ENCODE peak calls at places on chromosome 1, in four cellular contexts. R, W, U and N are unnamed samples.

GRCh38 chr1:33758698-33759097 is 105.2 kb upstream of the HMGB4 start:
- DNase-seq in W (no peak), U (no peak), R (no peak), N (no peak)

GRCh38 chr1:10724948-10725852 is 71.2 kb downstream of the CASZ1 start:
- DNase-seq in U (no peak), R (no peak), W (no peak), N (no peak)

GRCh38 chr1:29271724-29272123 is 35.4 kb downstream of the PTPRU start:
- DNase-seq in R (no peak), W (peak; percentile 84), U (no peak), N (no peak)

GRCh38 chr1:197738927-197739326 is 36.4 kb downstream of the DENND1B start:
- DNase-seq in U (no peak), W (no peak), R (no peak), N (no peak)

GRCh38 chr1:89198500-89199072 is at the start of gene GBP4:
- DNase-seq in U (no peak), R (no peak), W (no peak), N (no peak)

GRCh38 chr1:81812712-81813111 is 12.0 kb downstream of the ADGRL2 start:
- DNase-seq in W (no peak), U (no peak), R (no peak), N (no peak)

GRCh38 chr1:234933475-234933874 is 195.2 kb downstream of the TOMM20 start:
- DNase-seq in R (no peak), U (no peak), W (no peak), N (no peak)

GRCh38 chr1:212540031-212540430 is 68.5 kb upstream of the ATF3 start:
- DNase-seq in U (no peak), R (no peak), W (no peak), N (no peak)

GRCh38 chr1:32299327-32299726 is 7.4 kb downstream of the HDAC1 start:
- DNase-seq in U (no peak), R (no peak), W (no peak), N (no peak)

GRCh38 chr1:240029418-240029817 is 62.3 kb upstream of the FMN2 start:
- DNase-seq in U (no peak), R (no peak), W (no peak), N (no peak)

GRCh38 chr1:29708381-29708780 is 472.1 kb downstream of the PTPRU start:
- DNase-seq in R (no peak), U (no peak), W (no peak), N (no peak)

GRCh38 chr1:42319128-42319851 is 15.7 kb downstream of the FOXJ3 start:
- DNase-seq in W (no peak), U (no peak), R (no peak), N (no peak)

GRCh38 chr1:58932820-58933598 is 149.2 kb upstream of the JUN start:
- DNase-seq in U (peak; percentile 79), W (peak; percentile 38), R (no peak), N (peak; percentile 71)

GRCh38 chr1:244054247-244054923 is 3.3 kb downstream of the ZBTB18 start:
- DNase-seq in W (no peak), R (no peak), U (no peak), N (no peak)
- TF ChIP-seq TCF7L2 in W (no peak), R (no peak), U (no peak), N (no peak)

GRCh38 chr1:56533197-56533596 is 46.2 kb downstream of the PLPP3 start:
- DNase-seq in U (no peak), R (no peak), W (no peak), N (no peak)
- TF ChIP-seq TCF7L2 in U (no peak), R (no peak), W (no peak), N (no peak)

GRCh38 chr1:19754482-19754881 is 45.2 kb downstream of the TMCO4 start:
- DNase-seq in W (no peak), R (no peak), U (no peak), N (no peak)
- TF ChIP-seq TCF7L2 in W (no peak), R (no peak), U (no peak), N (no peak)

GRCh38 chr1:51392241-51392640 is 61.9 kb upstream of the TTC39A start:
- DNase-seq in W (no peak), R (no peak), U (no peak), N (no peak)
- TF ChIP-seq TCF7L2 in W (no peak), R (no peak), U (no peak), N (no peak)

GRCh38 chr1:7313081-7313546 is 458.0 kb upstream of the VAMP3 start:
- DNase-seq in U (no peak), R (no peak), W (no peak), N (no peak)
- TF ChIP-seq TCF7L2 in U (no peak), R (no peak), W (no peak), N (no peak)

GRCh38 chr1:112711041-112711440 is 4.1 kb downstream of the PPM1J start:
- DNase-seq in W (no peak), U (no peak), R (no peak), N (no peak)
- TF ChIP-seq TCF7L2 in W (no peak), U (no peak), R (no peak), N (no peak)

GRCh38 chr1:7613106-7613850 is 157.8 kb upstream of the VAMP3 start:
- DNase-seq in R (no peak), W (no peak), U (no peak), N (no peak)
- TF ChIP-seq TCF7L2 in R (no peak), W (no peak), U (no peak), N (no peak)

GRCh38 chr1:18532390-18533170 is 51.9 kb downstream of the KLHDC7A start:
- DNase-seq in W (no peak), R (no peak), U (no peak), N (no peak)

GRCh38 chr1:18528616-18529015 is 47.9 kb downstream of the KLHDC7A start:
- DNase-seq in U (no peak), R (no peak), W (no peak), N (no peak)

GRCh38 chr1:18529714-18530113 is 49.0 kb downstream of the KLHDC7A start:
- DNase-seq in W (no peak), R (no peak), U (no peak), N (no peak)

GRCh38 chr1:18531503-18531845 is 50.7 kb downstream of the KLHDC7A start:
- DNase-seq in R (no peak), W (no peak), U (no peak), N (no peak)

DNA sequence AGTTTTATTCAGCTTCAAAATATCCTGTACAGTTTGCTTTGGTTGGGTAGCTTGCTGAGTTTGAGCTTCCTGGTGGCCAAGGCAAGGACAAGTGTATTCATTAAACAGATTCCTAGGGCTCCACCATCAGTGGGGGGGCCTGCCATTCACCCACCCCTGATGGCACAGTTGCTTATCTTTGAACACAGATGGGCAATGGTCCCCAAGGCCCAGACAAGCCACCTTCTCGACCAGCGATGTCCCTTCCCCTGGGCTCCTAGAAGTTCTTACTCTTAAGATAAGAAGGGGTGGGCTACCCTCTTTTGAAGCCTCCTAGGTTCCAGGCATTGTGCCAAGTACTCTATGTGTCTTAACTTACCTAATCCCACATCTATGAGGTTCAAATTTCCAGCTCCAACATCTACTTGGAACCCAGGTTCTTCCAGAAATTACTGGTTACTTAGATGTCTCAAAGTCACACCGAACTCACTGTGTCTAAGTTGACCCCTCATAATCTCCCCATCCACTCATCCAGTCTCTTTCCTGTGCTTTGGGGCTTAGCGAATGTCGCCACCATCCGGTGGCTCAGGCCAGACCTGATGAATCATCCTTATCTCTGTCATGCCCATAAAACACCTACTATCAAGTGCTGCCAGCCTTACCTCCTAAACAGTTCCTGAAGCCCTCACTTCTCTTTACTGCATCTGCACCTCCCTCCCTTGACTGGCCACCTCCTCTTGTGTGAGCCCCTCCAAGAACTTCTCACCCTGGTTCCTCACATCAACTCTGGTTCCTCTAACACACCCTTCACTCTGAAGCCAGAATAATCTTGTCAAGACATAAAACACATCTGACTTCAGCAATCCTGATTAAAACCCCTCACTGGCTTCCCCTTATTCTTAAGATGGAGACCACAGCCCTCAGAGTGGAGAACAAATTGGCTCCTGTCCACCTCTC is 50.1 kb downstream of the KLHDC7A start:
- DNase-seq in R (peak; percentile 63), W (peak; percentile 21), U (peak; percentile 21), N (peak; percentile 4)
- TF ChIP-seq TCF7L2 in R (no peak), W (no peak), U (no peak), N (no peak)